ENCODE peak calls at places on chromosomes 16 and 17, in four cellular contexts. M, T, E and O are unnamed samples.
A peak's percentile ranks its signal among the peaks of the same experiment; 100 is the strongest.

GRCh38 chr17:49597928-49598655 is 22.4 kb downstream of the NXPH3 start:
- DNase-seq in M (no peak), T (no peak), E (no peak), O (no peak)

GRCh38 chr17:3821101-3821500 is 20.1 kb upstream of the ITGAE start:
- DNase-seq in M (no peak), T (no peak), E (no peak), O (no peak)

GRCh38 chr16:426115-426905 is 861 bp downstream of the RAB11FIP3 start:
- DNase-seq in M (peak; percentile 55), T (peak; percentile 23), E (no peak), O (no peak)

GRCh38 chr17:6304894-6305612 is 129.9 kb downstream of the AIPL1 start:
- DNase-seq in M (no peak), T (no peak), E (no peak), O (no peak)

GRCh38 chr16:57627184-57627871 is 1.1 kb upstream of the ADGRG1 start:
- DNase-seq in M (peak; percentile 94), T (peak; percentile 80), E (no peak), O (peak; percentile 74)

GRCh38 chr16:10957771-10958486 is 13.6 kb downstream of the CLEC16A start:
- DNase-seq in M (peak; percentile 44), T (peak; percentile 52), E (no peak), O (no peak)

GRCh38 chr16:27181020-27181419 is 22.3 kb upstream of the KDM8 start:
- DNase-seq in M (no peak), T (no peak), E (no peak), O (no peak)

GRCh38 chr17:28759296-28759865 is 15.6 kb downstream of the TRAF4 start:
- DNase-seq in M (no peak), T (no peak), E (peak; percentile 66), O (no peak)

GRCh38 chr16:8581923-8582580 is 8.3 kb downstream of the TMEM114 start:
- DNase-seq in M (no peak), T (peak; percentile 21), E (no peak), O (no peak)

GRCh38 chr17:19546289-19547065 is 12.8 kb downstream of the SLC47A1 start:
- DNase-seq in M (peak; percentile 10), T (peak; percentile 2), E (no peak), O (no peak)

GRCh38 chr16:67563708-67564468 is 1.6 kb downstream of the CTCF start:
- DNase-seq in M (peak; percentile 86), T (peak; percentile 79), E (no peak), O (peak; percentile 63)

GRCh38 chr17:54891176-54891821 is 9.4 kb upstream of the TOM1L1 start:
- DNase-seq in M (peak; percentile 87), T (peak; percentile 62), E (no peak), O (peak; percentile 23)

GRCh38 chr16:68790130-68790761 is 53.1 kb upstream of the TANGO6 start:
- DNase-seq in M (peak; percentile 78), T (peak; percentile 85), E (no peak), O (peak; percentile 74)

GRCh38 chr17:12789075-12789975 is at the start of gene ARHGAP44:
- DNase-seq in M (peak; percentile 76), T (peak; percentile 70), E (no peak), O (peak; percentile 15)

GRCh38 chr17:1643293-1643998 is 2.1 kb downstream of the SCARF1 start:
- DNase-seq in M (peak; percentile 59), T (peak; percentile 60), E (no peak), O (peak; percentile 35)

DNA sequence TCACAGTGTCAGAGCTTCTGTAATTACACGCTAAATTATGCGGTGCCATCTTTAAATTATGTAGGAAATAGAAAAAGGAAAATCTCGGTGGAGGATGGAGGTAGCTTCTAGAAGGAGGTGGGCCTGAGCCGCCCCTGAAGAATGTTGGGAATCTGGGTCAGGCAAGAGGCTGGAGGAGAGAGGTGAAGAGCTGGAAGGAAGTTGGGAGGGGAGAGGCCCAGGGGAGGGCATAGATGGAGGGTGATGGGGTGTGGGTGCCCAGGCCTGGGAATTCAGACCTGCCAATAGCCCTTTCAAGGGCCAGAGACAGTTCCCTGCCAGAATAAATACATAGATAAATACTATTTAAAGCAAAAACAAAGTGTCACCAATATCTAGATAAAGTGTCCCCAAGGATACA is 415.0 kb upstream of the HSBP1 start:
- DNase-seq in M (no peak), T (no peak), E (no peak), O (no peak)
- H3K27ac ChIP-seq in M (no peak overlapping the region), T (no peak overlapping the region), E (no peak overlapping the region), O (no peak overlapping the region)

GRCh38 chr17:42623732-42624596 is 14.5 kb downstream of the TUBG1 start:
- DNase-seq in M (no peak), T (no peak), E (no peak), O (peak; percentile 53)

GRCh38 chr17:42613699-42614295 is 4.3 kb downstream of the TUBG1 start:
- DNase-seq in M (no peak), T (no peak), E (no peak), O (no peak)

GRCh38 chr17:42612013-42612412 is 2.5 kb downstream of the TUBG1 start:
- DNase-seq in M (no peak), T (no peak), E (no peak), O (no peak)

GRCh38 chr17:42618442-42619150 is 9.1 kb downstream of the TUBG1 start:
- DNase-seq in M (no peak), T (peak; percentile 29), E (no peak), O (peak; percentile 23)

DNA sequence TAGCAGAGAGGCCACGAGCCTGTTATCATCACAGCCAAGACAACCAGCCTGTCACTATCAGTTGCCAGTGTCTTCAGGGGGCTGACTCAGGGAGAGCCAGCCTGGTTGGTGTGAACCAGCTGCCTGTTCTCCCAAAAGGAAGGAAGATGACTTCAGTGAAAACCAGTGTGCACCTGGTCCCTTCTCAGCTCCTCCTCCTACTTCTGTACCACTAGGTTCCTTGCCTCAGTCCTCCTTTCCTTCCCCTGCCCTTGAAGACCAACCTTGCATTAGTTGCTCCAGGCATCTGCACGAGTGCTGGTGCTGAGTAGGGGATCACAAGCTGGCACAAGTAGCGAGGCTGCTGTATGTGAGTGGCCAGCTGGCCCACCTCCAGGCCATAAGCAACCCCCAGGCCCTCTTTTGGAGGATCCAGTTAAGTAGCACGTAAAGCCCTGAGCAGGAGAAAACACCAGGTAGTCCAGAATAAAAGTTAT is 8.5 kb downstream of the TUBG1 start:
- DNase-seq in M (no peak), T (no peak), E (no peak), O (no peak)
- H3K4me1 ChIP-seq in M (no peaks in the 10 kb centered on the region), T (no peaks in the 10 kb centered on the region), E (peaks cover 13% of the 10 kb centered on the region), O (no peaks in the 10 kb centered on the region)

GRCh38 chr16:54287018-54287757 is 601 bp upstream of the IRX3 start:
- DNase-seq in M (no peak), T (no peak), E (no peak), O (peak; percentile 55)
- H3K27ac ChIP-seq in M (peak overlapping the region; percentile 54), T (no peak overlapping the region), E (peak overlapping the region; percentile 97), O (peak overlapping the region; percentile 86)

GRCh38 chr16:66381585-66382170 is 15.2 kb downstream of the CDH5 start:
- DNase-seq in M (no peak), T (peak; percentile 31), E (no peak), O (no peak)
- H3K4me1 ChIP-seq in M (peaks cover 10% of the 10 kb centered on the region), T (peaks cover 30% of the 10 kb centered on the region), E (peaks cover 8% of the 10 kb centered on the region), O (peaks cover 17% of the 10 kb centered on the region)

GRCh38 chr17:30091771-30092170 is 24.8 kb upstream of the NSRP1 start:
- DNase-seq in M (peak; percentile 92), T (peak; percentile 63), E (no peak), O (no peak)
- H3K27ac ChIP-seq in M (peak overlapping the region; percentile 46), T (no peak overlapping the region), E (no peak overlapping the region), O (no peak overlapping the region)